ENCODE peak calls at places on chromosomes 12 and 14, in seven cellular contexts. One of them, this sample, is unnamed.

GRCh38 chr14:100857923-100858837 is 32.3 kb downstream of the MEG3 start:
- DNase-seq in GDM1: no peak
- DNase-seq in gastrocnemius medialis: no peak
- DNase-seq in NCI-H526: no peak
- DNase-seq in HT1080: no peak
- DNase-seq in ACHN: no peak
- DNase-seq in fibroblast of villous mesenchyme: no peak
- DNase-seq in this sample: no peak

GRCh38 chr14:33307691-33308369 is 369.2 kb downstream of the NPAS3 start:
- DNase-seq in GDM1: no peak
- DNase-seq in gastrocnemius medialis: peak
- DNase-seq in NCI-H526: no peak
- DNase-seq in HT1080: peak
- DNase-seq in ACHN: no peak
- DNase-seq in fibroblast of villous mesenchyme: peak
- DNase-seq in this sample: no peak

GRCh38 chr12:2358986-2359658 is 306.3 kb downstream of the CACNA1C start:
- DNase-seq in GDM1: peak
- DNase-seq in gastrocnemius medialis: no peak
- DNase-seq in NCI-H526: no peak
- DNase-seq in HT1080: peak
- DNase-seq in ACHN: no peak
- DNase-seq in fibroblast of villous mesenchyme: peak
- DNase-seq in this sample: no peak

GRCh38 chr14:100219126-100219785 is 19.7 kb upstream of the YY1 start:
- DNase-seq in GDM1: no peak
- DNase-seq in gastrocnemius medialis: no peak
- DNase-seq in NCI-H526: no peak
- DNase-seq in HT1080: no peak
- DNase-seq in ACHN: no peak
- DNase-seq in fibroblast of villous mesenchyme: no peak
- DNase-seq in this sample: no peak

GRCh38 chr12:79618848-79619404 is 71.8 kb downstream of the PAWR start:
- DNase-seq in GDM1: no peak
- DNase-seq in gastrocnemius medialis: no peak
- DNase-seq in NCI-H526: no peak
- DNase-seq in HT1080: peak
- DNase-seq in ACHN: peak
- DNase-seq in fibroblast of villous mesenchyme: peak
- DNase-seq in this sample: no peak

GRCh38 chr14:49977126-49977841 is 84.4 kb downstream of the ARF6 start:
- DNase-seq in GDM1: peak
- DNase-seq in gastrocnemius medialis: no peak
- DNase-seq in NCI-H526: no peak
- DNase-seq in HT1080: no peak
- DNase-seq in ACHN: no peak
- DNase-seq in fibroblast of villous mesenchyme: no peak
- DNase-seq in this sample: peak

GRCh38 chr12:102638777-102639176 is 158.4 kb upstream of the IGF1 start:
- DNase-seq in GDM1: no peak
- DNase-seq in gastrocnemius medialis: no peak
- DNase-seq in NCI-H526: no peak
- DNase-seq in HT1080: peak
- DNase-seq in ACHN: no peak
- DNase-seq in fibroblast of villous mesenchyme: peak
- DNase-seq in this sample: no peak

GRCh38 chr12:33593753-33594152 is 154.1 kb upstream of the SYT10 start:
- DNase-seq in GDM1: no peak
- DNase-seq in gastrocnemius medialis: no peak
- DNase-seq in NCI-H526: no peak
- DNase-seq in HT1080: no peak
- DNase-seq in ACHN: no peak
- DNase-seq in fibroblast of villous mesenchyme: no peak
- DNase-seq in this sample: no peak

GRCh38 chr14:53380041-53380440 is 226.9 kb upstream of the DDHD1 start:
- DNase-seq in GDM1: no peak
- DNase-seq in gastrocnemius medialis: no peak
- DNase-seq in NCI-H526: no peak
- DNase-seq in HT1080: no peak
- DNase-seq in ACHN: no peak
- DNase-seq in fibroblast of villous mesenchyme: no peak
- DNase-seq in this sample: no peak

GRCh38 chr12:95440401-95440800 is 33.6 kb upstream of the METAP2 start:
- DNase-seq in GDM1: no peak
- DNase-seq in gastrocnemius medialis: no peak
- DNase-seq in NCI-H526: no peak
- DNase-seq in HT1080: peak
- DNase-seq in ACHN: no peak
- DNase-seq in fibroblast of villous mesenchyme: no peak
- DNase-seq in this sample: no peak

GRCh38 chr14:50082784-50083466 is 33.4 kb downstream of the VCPKMT start:
- DNase-seq in GDM1: no peak
- DNase-seq in gastrocnemius medialis: no peak
- DNase-seq in NCI-H526: no peak
- DNase-seq in HT1080: no peak
- DNase-seq in ACHN: no peak
- DNase-seq in fibroblast of villous mesenchyme: no peak
- DNase-seq in this sample: peak

GRCh38 chr12:120689397-120690082 is 2.6 kb downstream of the MLEC start:
- DNase-seq in GDM1: no peak
- DNase-seq in gastrocnemius medialis: no peak
- DNase-seq in NCI-H526: no peak
- DNase-seq in HT1080: no peak
- DNase-seq in ACHN: no peak
- DNase-seq in fibroblast of villous mesenchyme: no peak
- DNase-seq in this sample: no peak

GRCh38 chr14:49962616-49963015 is 69.7 kb downstream of the ARF6 start:
- DNase-seq in GDM1: no peak
- DNase-seq in gastrocnemius medialis: no peak
- DNase-seq in NCI-H526: peak
- DNase-seq in HT1080: no peak
- DNase-seq in ACHN: no peak
- DNase-seq in fibroblast of villous mesenchyme: no peak
- DNase-seq in this sample: peak

GRCh38 chr12:4909734-4910501 is at the start of gene KCNA1:
- DNase-seq in GDM1: no peak
- DNase-seq in gastrocnemius medialis: no peak
- DNase-seq in NCI-H526: no peak
- DNase-seq in HT1080: no peak
- DNase-seq in ACHN: no peak
- DNase-seq in fibroblast of villous mesenchyme: no peak
- DNase-seq in this sample: no peak

GRCh38 chr12:93183940-93184663 is 193.6 kb upstream of the NUDT4 start:
- DNase-seq in GDM1: peak
- DNase-seq in gastrocnemius medialis: no peak
- DNase-seq in NCI-H526: no peak
- DNase-seq in HT1080: no peak
- DNase-seq in ACHN: no peak
- DNase-seq in fibroblast of villous mesenchyme: peak
- DNase-seq in this sample: no peak

GRCh38 chr14:24710403-24711063 is 76.5 kb upstream of the GZMB start:
- DNase-seq in GDM1: peak
- DNase-seq in gastrocnemius medialis: peak
- DNase-seq in NCI-H526: no peak
- DNase-seq in HT1080: peak
- DNase-seq in ACHN: peak
- DNase-seq in fibroblast of villous mesenchyme: peak
- DNase-seq in this sample: peak

GRCh38 chr14:20347747-20348146 is 4.3 kb downstream of the PARP2 start:
- DNase-seq in GDM1: no peak
- DNase-seq in gastrocnemius medialis: no peak
- DNase-seq in NCI-H526: no peak
- DNase-seq in HT1080: no peak
- DNase-seq in ACHN: no peak
- DNase-seq in fibroblast of villous mesenchyme: no peak
- DNase-seq in this sample: no peak

GRCh38 chr14:96285667-96286066 is 29.7 kb downstream of the BDKRB1 start:
- DNase-seq in GDM1: no peak
- DNase-seq in gastrocnemius medialis: no peak
- DNase-seq in NCI-H526: no peak
- DNase-seq in HT1080: no peak
- DNase-seq in ACHN: no peak
- DNase-seq in fibroblast of villous mesenchyme: peak
- DNase-seq in this sample: no peak

GRCh38 chr14:95471526-95472304 is 44.7 kb downstream of the SYNE3 start:
- DNase-seq in GDM1: no peak
- DNase-seq in gastrocnemius medialis: no peak
- DNase-seq in NCI-H526: no peak
- DNase-seq in HT1080: no peak
- DNase-seq in ACHN: no peak
- DNase-seq in fibroblast of villous mesenchyme: no peak
- DNase-seq in this sample: no peak

GRCh38 chr12:109999983-110000505 is 814 bp downstream of the ANKRD13A start:
- DNase-seq in GDM1: no peak
- DNase-seq in gastrocnemius medialis: no peak
- DNase-seq in NCI-H526: no peak
- DNase-seq in HT1080: peak
- DNase-seq in ACHN: peak
- DNase-seq in fibroblast of villous mesenchyme: peak
- DNase-seq in this sample: no peak

GRCh38 chr14:92668266-92668973 is 80.0 kb downstream of the LGMN start:
- DNase-seq in GDM1: no peak
- DNase-seq in gastrocnemius medialis: no peak
- DNase-seq in NCI-H526: no peak
- DNase-seq in HT1080: no peak
- DNase-seq in ACHN: no peak
- DNase-seq in fibroblast of villous mesenchyme: no peak
- DNase-seq in this sample: no peak

GRCh38 chr12:119802472-119802871 is 74.6 kb downstream of the CIT start:
- DNase-seq in GDM1: no peak
- DNase-seq in gastrocnemius medialis: peak
- DNase-seq in NCI-H526: no peak
- DNase-seq in HT1080: no peak
- DNase-seq in ACHN: no peak
- DNase-seq in fibroblast of villous mesenchyme: peak
- DNase-seq in this sample: no peak

GRCh38 chr12:9756756-9757155 is 3.9 kb downstream of the CD69 start:
- DNase-seq in GDM1: no peak
- DNase-seq in gastrocnemius medialis: no peak
- DNase-seq in NCI-H526: no peak
- DNase-seq in HT1080: no peak
- DNase-seq in ACHN: no peak
- DNase-seq in fibroblast of villous mesenchyme: no peak
- DNase-seq in this sample: no peak

GRCh38 chr14:33404964-33405574 is 466.4 kb downstream of the NPAS3 start:
- DNase-seq in GDM1: no peak
- DNase-seq in gastrocnemius medialis: no peak
- DNase-seq in NCI-H526: no peak
- DNase-seq in HT1080: no peak
- DNase-seq in ACHN: no peak
- DNase-seq in fibroblast of villous mesenchyme: no peak
- DNase-seq in this sample: no peak

GRCh38 chr12:24937553-24938244 is 11.2 kb downstream of the BCAT1 start:
- DNase-seq in GDM1: no peak
- DNase-seq in gastrocnemius medialis: no peak
- DNase-seq in NCI-H526: no peak
- DNase-seq in HT1080: peak
- DNase-seq in ACHN: peak
- DNase-seq in fibroblast of villous mesenchyme: peak
- DNase-seq in this sample: no peak

GRCh38 chr14:68594737-68595380 is 198.0 kb downstream of the ZFP36L1 start:
- DNase-seq in GDM1: no peak
- DNase-seq in gastrocnemius medialis: no peak
- DNase-seq in NCI-H526: no peak
- DNase-seq in HT1080: no peak
- DNase-seq in ACHN: no peak
- DNase-seq in fibroblast of villous mesenchyme: no peak
- DNase-seq in this sample: no peak

GRCh38 chr12:3311491-3312103 is 179.4 kb upstream of the PRMT8 start:
- DNase-seq in GDM1: no peak
- DNase-seq in gastrocnemius medialis: no peak
- DNase-seq in NCI-H526: no peak
- DNase-seq in HT1080: no peak
- DNase-seq in ACHN: no peak
- DNase-seq in fibroblast of villous mesenchyme: no peak
- DNase-seq in this sample: no peak

GRCh38 chr12:52119398-52120254 is 40.1 kb downstream of the SMIM41 start:
- DNase-seq in GDM1: no peak
- DNase-seq in gastrocnemius medialis: no peak
- DNase-seq in NCI-H526: peak
- DNase-seq in HT1080: no peak
- DNase-seq in ACHN: peak
- DNase-seq in fibroblast of villous mesenchyme: peak
- DNase-seq in this sample: peak

GRCh38 chr14:31080060-31080459 is 53.9 kb upstream of the STRN3 start:
- DNase-seq in GDM1: no peak
- DNase-seq in gastrocnemius medialis: no peak
- DNase-seq in NCI-H526: no peak
- DNase-seq in HT1080: peak
- DNase-seq in ACHN: no peak
- DNase-seq in fibroblast of villous mesenchyme: peak
- DNase-seq in this sample: no peak

GRCh38 chr12:88955541-88955940 is 375.3 kb upstream of the KITLG start:
- DNase-seq in GDM1: no peak
- DNase-seq in gastrocnemius medialis: no peak
- DNase-seq in NCI-H526: no peak
- DNase-seq in HT1080: no peak
- DNase-seq in ACHN: no peak
- DNase-seq in fibroblast of villous mesenchyme: no peak
- DNase-seq in this sample: no peak

GRCh38 chr12:4416276-4416675 is 29.3 kb downstream of the FGF6 start:
- DNase-seq in GDM1: no peak
- DNase-seq in gastrocnemius medialis: no peak
- DNase-seq in NCI-H526: no peak
- DNase-seq in HT1080: no peak
- DNase-seq in ACHN: no peak
- DNase-seq in fibroblast of villous mesenchyme: no peak
- DNase-seq in this sample: no peak

This sample was measured in T-helper 2 cell treated with Interferon-gamma antibody and Interleukin-4, amounts not matched to agents 5 μg/mL and 100 μg/mL, for 36 hours.